ENCODE peak calls at places on chromosomes 7 and 10, in seven cellular contexts. P is CD8-positive, alpha-beta T cell; V is T-helper 1 cell; G is naive thymus-derived CD8-positive, alpha-beta T cell; C is HT-29; Q is activated effector memory CD4-positive, alpha-beta T cell treated with Interleukin-2 at 50 U/mL for 16 hours; R is kidney epithelial cell. A is an unnamed sample.
A peak's percentile ranks its signal among the peaks of the same experiment; 100 is the strongest.

GRCh38 chr7:38189256-38189938 is 11.4 kb downstream of the STARD3NL start:
- DNase-seq in P (no peak), V (no peak), G (no peak), C (no peak), Q (no peak), R (no peak), A (no peak)

GRCh38 chr7:70303309-70303708 is 705.0 kb downstream of the AUTS2 start:
- DNase-seq in P (no peak), V (no peak), G (no peak), C (no peak), Q (no peak), R (no peak), A (no peak)

GRCh38 chr7:135936497-135937217 is 40.5 kb downstream of the MTPN start:
- DNase-seq in P (no peak), V (no peak), G (no peak), C (peak; percentile 10), Q (no peak), R (no peak), A (no peak)

GRCh38 chr7:1948887-1949680 is 279.0 kb downstream of the ELFN1 start:
- DNase-seq in P (no peak), V (no peak), G (no peak), C (no peak), Q (no peak), R (no peak), A (no peak)

GRCh38 chr7:73725703-73726466 is 6.4 kb upstream of the STX1A start:
- DNase-seq in P (peak; percentile 98), V (peak; percentile 76), G (peak; percentile 86), C (peak; percentile 98), Q (peak; percentile 83), R (no peak), A (peak; percentile 91)

GRCh38 chr7:95011156-95011928 is 103.9 kb downstream of the PPP1R9A start:
- DNase-seq in P (no peak), V (no peak), G (no peak), C (no peak), Q (no peak), R (peak; percentile 54), A (no peak)

GRCh38 chr10:117096559-117097201 is 41.4 kb downstream of the VAX1 start:
- DNase-seq in P (no peak), V (no peak), G (no peak), C (no peak), Q (no peak), R (no peak), A (no peak)

GRCh38 chr10:113557389-113558321 is 4.8 kb downstream of the HABP2 start:
- DNase-seq in P (no peak), V (no peak), G (no peak), C (no peak), Q (no peak), R (no peak), A (no peak)

GRCh38 chr10:73644015-73644743 is 2.9 kb upstream of the MYOZ1 start:
- DNase-seq in P (peak; percentile 50), V (peak; percentile 38), G (peak; percentile 70), C (peak; percentile 82), Q (peak; percentile 25), R (no peak), A (peak; percentile 20)

GRCh38 chr7:155422599-155423336 is 35.2 kb upstream of the EN2 start:
- DNase-seq in P (no peak), V (no peak), G (no peak), C (no peak), Q (no peak), R (no peak), A (no peak)

GRCh38 chr10:131496351-131497052 is 185.0 kb upstream of the TCERG1L start:
- DNase-seq in P (no peak), V (no peak), G (no peak), C (no peak), Q (no peak), R (no peak), A (no peak)

GRCh38 chr7:101172005-101172853 is 6.9 kb upstream of the VGF start:
- DNase-seq in P (no peak), V (peak; percentile 35), G (no peak), C (no peak), Q (no peak), R (no peak), A (no peak)

GRCh38 chr10:72024596-72024995 is 60.4 kb downstream of the CHST3 start:
- DNase-seq in P (no peak), V (no peak), G (no peak), C (no peak), Q (no peak), R (no peak), A (no peak)

GRCh38 chr7:725223-726005 is 1.1 kb upstream of the DNAAF5 start:
- DNase-seq in P (no peak), V (no peak), G (no peak), C (peak; percentile 62), Q (no peak), R (peak; percentile 45), A (no peak)

GRCh38 chr7:116782177-116782711 is 80.1 kb upstream of the CAPZA2 start:
- DNase-seq in P (no peak), V (no peak), G (no peak), C (no peak), Q (no peak), R (no peak), A (no peak)

GRCh38 chr10:17737021-17737965 is 14.7 kb upstream of the TMEM236 start:
- DNase-seq in P (no peak), V (no peak), G (peak; percentile 28), C (peak; percentile 35), Q (no peak), R (no peak), A (no peak)